ENCODE peak calls at places on chromosomes 1 and 21, in six cellular contexts. K is AG09309; Q is AG04450; X is NB4; C is BJ; D is CD8-positive, alpha-beta T cell. R is an unnamed sample.

GRCh38 chr21:30990514-30991304 is 47.6 kb downstream of the KRTAP19-8 start:
- DNase-seq in Q (no peak), X (no peak), D (no peak), K (no peak), C (no peak), R (no peak)

GRCh38 chr1:40451238-40451585 is 936 bp downstream of the ZFP69B start:
- DNase-seq in Q (no peak), X (no peak), K (no peak), C (no peak), D (no peak), R (no peak)

GRCh38 chr21:38597436-38597835 is 99.2 kb upstream of the ERG start:
- DNase-seq in Q (no peak), K (no peak), D (no peak), X (no peak), C (no peak), R (no peak)

GRCh38 chr1:94514095-94514727 is 27.3 kb downstream of the F3 start:
- DNase-seq in X (peak), K (no peak), C (no peak), Q (no peak), D (no peak), R (peak)

GRCh38 chr1:226820935-226821718 is 49.3 kb upstream of the PSEN2 start:
- DNase-seq in Q (peak), X (no peak), D (no peak), K (peak), C (peak), R (peak)

GRCh38 chr1:177849130-177849529 is 120.7 kb downstream of the SEC16B start:
- DNase-seq in X (no peak), C (no peak), Q (no peak), K (no peak), D (no peak), R (peak)

GRCh38 chr21:36851121-36851520 is 115.3 kb downstream of the HLCS start:
- DNase-seq in D (no peak), K (no peak), X (no peak), Q (no peak), C (no peak), R (no peak)

GRCh38 chr21:17250651-17251294 is 262.1 kb upstream of the CXADR start:
- DNase-seq in C (no peak), X (no peak), K (no peak), Q (no peak), D (no peak), R (no peak)

GRCh38 chr21:36706951-36707762 is 8.2 kb downstream of the SIM2 start:
- DNase-seq in D (no peak), C (no peak), Q (no peak), X (no peak), K (no peak), R (no peak)

GRCh38 chr1:26269198-26269550 is 10.7 kb upstream of the SH3BGRL3 start:
- DNase-seq in D (no peak), C (no peak), K (no peak), Q (no peak), X (no peak), R (no peak)

GRCh38 chr1:246139745-246140182 is 367.3 kb downstream of the SMYD3 start:
- DNase-seq in C (peak), Q (peak), D (no peak), K (peak), X (no peak), R (peak)

GRCh38 chr1:38605091-38605490 is 254.5 kb downstream of the RRAGC start:
- DNase-seq in D (no peak), C (no peak), K (no peak), X (no peak), Q (no peak), R (no peak)

GRCh38 chr21:42580076-42580792 is 66.6 kb downstream of the SLC37A1 start:
- DNase-seq in X (no peak), D (no peak), Q (no peak), C (no peak), K (no peak), R (no peak)

GRCh38 chr1:180925471-180926051 is 12.9 kb downstream of the KIAA1614 start:
- DNase-seq in K (no peak), X (no peak), Q (no peak), C (no peak), D (no peak), R (no peak)

GRCh38 chr1:64046871-64047270 is 156.6 kb upstream of the UBE2U start:
- DNase-seq in X (no peak), Q (no peak), C (no peak), D (no peak), K (no peak), R (no peak)

GRCh38 chr1:39735731-39736130 is 3.0 kb upstream of the PPIE start:
- DNase-seq in X (no peak), K (no peak), C (no peak), D (no peak), Q (no peak), R (no peak)

GRCh38 chr1:2789164-2789985 is 12.1 kb downstream of the TTC34 start:
- DNase-seq in Q (no peak), C (no peak), X (peak), D (no peak), K (no peak), R (no peak)

GRCh38 chr21:26945916-26946315 is 21.0 kb downstream of the ADAMTS5 start:
- DNase-seq in C (no peak), K (no peak), Q (no peak), X (no peak), D (no peak), R (peak)

GRCh38 chr1:199007423-199007822 is 368.6 kb downstream of the PTPRC start:
- DNase-seq in X (peak), D (no peak), Q (no peak), K (no peak), C (no peak), R (peak)

GRCh38 chr21:28899220-28899619 is 93.5 kb downstream of the LTN1 start:
- DNase-seq in C (no peak), Q (no peak), D (no peak), K (no peak), X (no peak), R (peak)

GRCh38 chr1:11407301-11407994 is 71.5 kb upstream of the DISP3 start:
- DNase-seq in Q (no peak), X (no peak), C (no peak), D (no peak), K (no peak), R (no peak)

GRCh38 chr1:229325873-229326502 is 16.9 kb downstream of the CCSAP start:
- DNase-seq in X (no peak), C (no peak), Q (no peak), K (no peak), D (no peak), R (no peak)

GRCh38 chr1:222546548-222547259 is 1.2 kb downstream of the HHIPL2 start:
- DNase-seq in D (no peak), X (peak), C (peak), K (peak), Q (peak), R (peak)

GRCh38 chr1:57423135-57424131 is at the start of gene DAB1:
- DNase-seq in C (no peak), K (no peak), X (no peak), Q (no peak), D (no peak), R (peak)

GRCh38 chr1:46587072-46587471 is 17.0 kb downstream of the MKNK1 start:
- DNase-seq in D (no peak), C (no peak), Q (no peak), X (no peak), K (no peak), R (no peak)

DNA sequence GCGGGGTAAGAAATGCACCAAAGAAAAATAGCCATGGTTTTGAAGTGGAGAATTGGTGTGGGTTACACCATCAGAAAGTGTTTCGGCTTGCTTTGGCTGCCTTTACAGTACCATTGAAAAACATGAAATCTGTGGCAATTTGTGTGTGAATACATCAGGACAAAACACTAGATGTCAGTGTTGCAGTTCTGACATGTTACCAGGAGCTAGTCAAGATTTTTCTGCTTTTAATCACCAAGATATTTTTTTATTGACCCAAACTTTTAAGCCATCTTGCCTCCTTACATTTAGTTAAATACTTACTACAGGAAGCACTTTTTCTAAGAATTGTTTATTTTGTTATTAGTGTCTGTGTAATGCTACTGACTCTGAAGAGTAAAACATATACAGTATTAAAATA is 14.3 kb downstream of the RRP15 start:
- DNase-seq in C (peak), Q (peak), K (peak), D (no peak), X (peak), R (peak)
- TF ChIP-seq CTCF in C (peak), Q (peak), K (peak), D (no peak), X (peak), R (peak)

DNA sequence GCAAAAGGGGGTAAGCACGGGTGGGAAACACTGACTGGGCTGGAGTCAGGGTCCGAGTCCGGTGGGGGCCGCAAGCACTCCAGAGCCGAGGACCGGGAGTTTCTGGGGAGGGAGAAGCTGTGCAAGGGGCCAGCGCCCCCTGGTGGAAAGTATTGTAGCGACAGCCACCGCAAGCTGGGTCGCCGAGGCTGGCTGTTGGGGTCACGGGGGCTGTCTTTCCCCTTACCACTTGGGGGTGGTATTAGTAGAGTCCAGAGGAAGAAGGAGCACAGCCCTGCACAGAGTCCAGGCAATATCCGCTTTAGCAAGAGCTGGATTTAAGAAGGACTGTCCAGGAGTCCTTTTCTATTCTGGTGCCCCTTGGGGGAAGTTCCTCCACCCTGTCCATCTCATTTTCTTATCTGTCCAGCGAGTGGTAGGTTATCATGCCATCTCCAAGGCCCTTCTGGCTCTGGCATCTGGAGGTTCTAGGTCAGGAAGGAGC is 17.9 kb upstream of the ETV3 start:
- DNase-seq in Q (no peak), C (no peak), D (peak), X (peak), K (no peak), R (peak)
- H3K4me3 ChIP-seq in Q (peak), C (no peak), D (no peak), X (peak), K (no peak), R (no peak)

GRCh38 chr1:29245876-29246275 is 9.6 kb downstream of the PTPRU start:
- DNase-seq in D (no peak), K (no peak), C (no peak), Q (no peak), X (no peak), R (peak)
- TF ChIP-seq CTCF in D (no peak), K (peak), C (peak), Q (peak), X (peak), R (peak)

DNA sequence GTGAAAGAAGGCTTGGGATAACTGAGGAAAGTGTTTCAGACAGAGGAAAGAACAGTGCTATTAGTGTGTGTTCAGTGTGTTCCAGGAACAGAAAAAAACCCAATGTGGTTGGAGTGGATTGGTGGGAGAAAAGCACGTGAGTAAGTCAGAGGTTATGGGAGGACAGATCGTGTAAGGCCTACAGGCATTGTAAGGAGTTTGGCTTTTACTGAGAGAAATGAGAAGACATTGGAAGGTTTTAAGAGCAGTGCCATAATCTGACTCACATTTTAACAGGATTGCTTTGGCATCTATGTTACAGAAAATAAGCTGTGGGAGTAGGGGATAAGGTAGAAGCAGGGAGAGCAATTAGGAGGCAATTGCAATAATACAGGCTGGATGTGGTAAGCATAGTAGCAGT is 4.8 kb downstream of the ARPC5 start:
- DNase-seq in K (peak), D (no peak), C (no peak), Q (no peak), X (no peak), R (peak)
- H3K4me3 ChIP-seq in K (no peak), D (no peak), C (no peak), Q (no peak), X (no peak), R (no peak)

GRCh38 chr1:100222428-100222827 is 27.2 kb downstream of the DBT start:
- DNase-seq in Q (no peak), X (no peak), D (no peak), C (no peak), K (no peak), R (no peak)
- TF ChIP-seq CTCF in Q (no peak), X (no peak), D (no peak), C (no peak), K (no peak), R (no peak)

DNA sequence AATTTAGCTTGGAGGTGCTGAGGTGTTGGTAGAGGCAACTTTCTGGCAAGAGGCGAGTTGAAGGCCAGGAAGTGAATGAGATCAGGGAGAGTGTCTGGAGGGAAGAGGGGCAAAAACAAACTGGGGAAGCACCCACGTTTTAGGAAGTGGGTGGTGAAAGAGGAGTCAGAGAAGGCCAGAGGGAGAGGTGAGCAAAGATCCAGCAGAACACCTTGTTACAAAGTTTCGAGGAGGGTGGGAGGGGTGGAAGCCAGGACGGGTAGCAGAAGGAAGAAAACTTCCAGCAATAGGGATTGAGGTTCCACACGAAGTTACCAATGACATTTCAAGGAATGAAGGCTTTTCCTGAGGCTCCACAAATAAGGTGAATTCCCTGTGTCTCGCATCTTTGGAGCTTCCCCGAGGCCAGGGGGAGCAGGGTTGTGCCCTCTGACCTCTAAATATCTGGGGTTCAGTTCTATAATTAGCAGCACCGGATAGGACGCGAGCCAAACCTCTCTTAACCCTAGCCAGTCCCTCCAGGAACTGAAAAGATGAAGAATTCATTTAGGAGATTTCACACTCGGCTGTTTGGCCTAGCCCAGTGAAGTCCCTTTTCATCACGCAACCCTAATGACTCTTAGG is 578 bp upstream of the SESN2 start:
- DNase-seq in X (peak), D (no peak), C (no peak), Q (no peak), K (no peak), R (no peak)
- H3K4me3 ChIP-seq in X (no peak), D (peak), C (peak), Q (peak), K (peak), R (no peak)

GRCh38 chr1:196659471-196659870 is 7.6 kb downstream of the CFH start:
- DNase-seq in C (no peak), X (no peak), Q (no peak), K (no peak), D (no peak), R (no peak)

GRCh38 chr1:196660272-196660671 is 8.4 kb downstream of the CFH start:
- DNase-seq in X (no peak), K (no peak), C (no peak), Q (no peak), D (no peak), R (no peak)

GRCh38 chr1:196661345-196661744 is 9.5 kb downstream of the CFH start:
- DNase-seq in Q (no peak), D (no peak), C (no peak), X (no peak), K (no peak), R (no peak)

GRCh38 chr1:196655494-196655893 is 3.7 kb downstream of the CFH start:
- DNase-seq in Q (no peak), K (no peak), X (no peak), C (no peak), D (no peak), R (no peak)

GRCh38 chr1:196660912-196661311 is 9.1 kb downstream of the CFH start:
- DNase-seq in K (no peak), Q (peak), X (peak), C (no peak), D (no peak), R (peak)
- TF ChIP-seq CTCF in K (peak), Q (peak), X (no peak), C (peak), D (peak), R (peak)

DNA sequence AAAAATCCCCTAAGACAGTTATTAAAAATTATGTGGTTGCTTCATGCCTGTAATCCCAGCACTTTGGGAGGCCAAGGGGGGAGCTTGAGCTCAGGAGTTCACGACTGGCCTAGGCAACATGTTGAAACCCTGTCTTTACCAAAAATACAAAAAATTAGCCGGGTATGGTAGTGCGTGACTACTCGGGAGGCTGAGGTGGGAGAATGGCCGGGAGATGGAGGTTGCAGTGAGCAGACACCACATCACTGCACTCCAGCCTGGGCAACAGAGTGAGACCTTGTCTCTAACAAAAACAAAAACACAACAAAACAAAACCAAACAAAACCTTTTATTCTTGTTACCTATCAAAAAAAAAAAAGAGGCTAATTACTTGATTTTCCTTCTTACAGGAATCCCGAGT is 2.1 kb downstream of the ELK4 start:
- DNase-seq in K (no peak), Q (no peak), X (no peak), C (no peak), D (no peak), R (no peak)
- H3K4me3 ChIP-seq in K (no peak), Q (peak), X (peak), C (no peak), D (no peak), R (no peak)

GRCh38 chr1:90135306-90135705 is 140.4 kb downstream of the ZNF326 start:
- DNase-seq in X (no peak), K (no peak), Q (no peak), C (no peak), D (no peak), R (no peak)

GRCh38 chr1:90127288-90127953 is 132.5 kb downstream of the ZNF326 start:
- DNase-seq in K (no peak), D (no peak), X (no peak), C (no peak), Q (no peak), R (no peak)

GRCh38 chr1:90132306-90132705 is 137.4 kb downstream of the ZNF326 start:
- DNase-seq in Q (no peak), D (no peak), K (no peak), X (no peak), C (no peak), R (no peak)

GRCh38 chr1:90133133-90133532 is 138.2 kb downstream of the ZNF326 start:
- DNase-seq in D (no peak), X (peak), K (no peak), Q (no peak), C (no peak), R (peak)
- TF ChIP-seq CTCF in D (no peak), X (peak), K (peak), Q (peak), C (peak), R (peak)